ENCODE peak calls at places on chromosomes 1 and 21, in ten cellular contexts. K is K562, R is suprapubic skin, U is stomach, C is endothelial cell of umbilical vein, J is spleen, A is breast epithelium, B is transverse colon, X is HepG2, D is sigmoid colon. S is an unnamed sample.

GRCh38 chr1:204345425-204345824 is 14.3 kb downstream of the PLEKHA6 start:
- DNase-seq in J (peak), X (no peak), A (no peak), U (no peak), C (no peak), D (no peak), K (no peak), B (no peak), R (no peak), S (no peak)

GRCh38 chr1:24562625-24563024 is 6.7 kb downstream of the NCMAP start:
- DNase-seq in C (no peak), D (no peak), A (no peak), U (peak), X (no peak), B (peak), K (no peak), J (peak), R (no peak), S (no peak)

GRCh38 chr1:183416850-183417690 is 1.1 kb downstream of the NMNAT2 start:
- DNase-seq in J (peak), A (peak), D (peak), X (no peak), B (peak), K (peak), C (peak), R (no peak), U (peak), S (peak)

GRCh38 chr1:228369608-228370438 is 36.8 kb downstream of the TRIM11 start:
- DNase-seq in K (no peak), A (no peak), D (peak), B (no peak), R (no peak), C (no peak), X (no peak), U (no peak), J (peak), S (no peak)

GRCh38 chr1:1987142-1987510 is 16.5 kb downstream of the CFAP74 start:
- DNase-seq in C (no peak), J (no peak), A (no peak), D (no peak), X (no peak), K (no peak), U (no peak), B (no peak), R (no peak), S (no peak)

GRCh38 chr1:25031601-25031965 is 101.5 kb upstream of the RUNX3 start:
- DNase-seq in B (no peak), R (no peak), A (no peak), C (no peak), X (no peak), K (no peak), J (no peak), U (no peak), D (no peak), S (no peak)

GRCh38 chr1:236472850-236473788 is 50.7 kb upstream of the LGALS8 start:
- DNase-seq in A (no peak), X (no peak), B (no peak), R (no peak), D (no peak), J (no peak), C (no peak), U (no peak), K (no peak), S (no peak)

GRCh38 chr1:228964178-228964819 is 229.0 kb downstream of the RHOU start:
- DNase-seq in R (peak), U (peak), J (no peak), K (peak), X (peak), A (peak), B (peak), C (peak), D (peak), S (no peak)

GRCh38 chr1:153494976-153495535 is 34.6 kb upstream of the S100A7 start:
- DNase-seq in K (peak), R (peak), U (peak), B (peak), X (peak), D (peak), C (peak), J (peak), A (no peak), S (peak)

GRCh38 chr1:192270398-192270797 is 46.4 kb upstream of the RGS21 start:
- DNase-seq in X (no peak), B (no peak), C (peak), R (no peak), D (no peak), J (no peak), A (no peak), K (no peak), U (no peak), S (no peak)

GRCh38 chr1:6584126-6585080 is 4.6 kb downstream of the ZBTB48 start:
- DNase-seq in C (no peak), X (no peak), J (no peak), U (no peak), B (no peak), K (no peak), A (no peak), D (no peak), R (no peak), S (no peak)

GRCh38 chr1:192913683-192914082 is 104.8 kb downstream of the RGS2 start:
- DNase-seq in A (no peak), D (no peak), R (no peak), J (no peak), B (no peak), U (no peak), K (no peak), C (no peak), X (no peak), S (no peak)

GRCh38 chr21:39885119-39885848 is 18.0 kb downstream of the PCP4 start:
- DNase-seq in J (no peak), K (no peak), C (no peak), B (peak), R (no peak), A (no peak), D (peak), U (no peak), X (no peak), S (no peak)

GRCh38 chr1:204292733-204293132 is 67.0 kb downstream of the PLEKHA6 start:
- DNase-seq in R (no peak), K (no peak), B (no peak), U (no peak), A (no peak), J (no peak), X (no peak), C (no peak), D (no peak), S (no peak)

GRCh38 chr21:31517664-31518402 is 141.7 kb upstream of the SOD1 start:
- DNase-seq in J (no peak), A (no peak), D (no peak), B (no peak), X (no peak), U (no peak), C (no peak), R (no peak), K (no peak), S (no peak)

GRCh38 chr21:41398251-41398650 is 27.8 kb upstream of the MX1 start:
- DNase-seq in X (no peak), J (no peak), A (no peak), U (no peak), R (no peak), D (no peak), C (no peak), K (no peak), B (no peak), S (no peak)

GRCh38 chr1:125087247-125087646 is 3902.5 kb downstream of the SRGAP2C start:
- DNase-seq in K (no peak), A (no peak), X (no peak), R (peak), J (peak), B (no peak), C (no peak), U (no peak), D (peak), S (no peak)

GRCh38 chr1:206679738-206680211 is 4.9 kb upstream of the MAPKAPK2 start:
- DNase-seq in R (no peak), B (peak), D (peak), X (no peak), K (no peak), J (no peak), U (no peak), C (no peak), A (no peak), S (no peak)

GRCh38 chr1:224267922-224268321 is 62.0 kb downstream of the NVL start:
- DNase-seq in X (no peak), J (no peak), B (no peak), K (no peak), A (no peak), D (no peak), U (no peak), R (no peak), C (no peak), S (no peak)

GRCh38 chr1:53327183-53327941 is 508 bp downstream of the LRP8 start:
- DNase-seq in U (no peak), R (no peak), X (peak), B (peak), K (peak), A (no peak), J (peak), D (no peak), C (peak), S (no peak)

GRCh38 chr21:40466893-40467483 is 380.0 kb downstream of the DSCAM start:
- DNase-seq in C (no peak), J (no peak), D (no peak), X (no peak), K (no peak), B (no peak), U (no peak), R (no peak), A (no peak), S (peak)

GRCh38 chr21:17270234-17270633 is 242.6 kb upstream of the CXADR start:
- DNase-seq in C (peak), U (no peak), A (peak), B (no peak), K (no peak), D (peak), J (no peak), X (peak), R (no peak), S (peak)

GRCh38 chr1:39087109-39087834 is 61.1 kb downstream of the NDUFS5 start:
- DNase-seq in R (no peak), B (no peak), K (no peak), D (peak), C (no peak), J (no peak), X (no peak), U (no peak), A (no peak), S (no peak)

GRCh38 chr1:27192039-27192529 is 37.2 kb upstream of the SLC9A1 start:
- DNase-seq in X (peak), J (peak), B (peak), U (peak), K (peak), R (no peak), A (no peak), D (no peak), C (no peak), S (no peak)

GRCh38 chr1:181090653-181091126 is 2.2 kb downstream of the IER5 start:
- DNase-seq in X (no peak), U (no peak), R (no peak), D (no peak), A (no peak), J (no peak), K (peak), C (peak), B (peak), S (no peak)

GRCh38 chr1:103523346-103523745 is 2.2 kb upstream of the RNPC3 start:
- DNase-seq in A (no peak), U (no peak), C (no peak), J (no peak), B (no peak), K (no peak), R (no peak), D (no peak), X (no peak), S (no peak)

GRCh38 chr1:103529746-103530145 is 4.2 kb downstream of the RNPC3 start:
- DNase-seq in B (no peak), K (no peak), A (no peak), D (no peak), J (peak), C (no peak), U (no peak), R (no peak), X (no peak), S (no peak)

GRCh38 chr1:103525114-103525606 is 339 bp upstream of the RNPC3 start:
- DNase-seq in D (no peak), K (peak), J (peak), U (no peak), B (no peak), R (no peak), X (peak), A (no peak), C (peak), S (no peak)

GRCh38 chr1:103527331-103527730 is 1.8 kb downstream of the RNPC3 start:
- DNase-seq in K (no peak), R (no peak), X (no peak), C (no peak), B (no peak), U (no peak), A (no peak), J (no peak), D (no peak), S (no peak)

GRCh38 chr1:103525607-103526507 is at the start of gene RNPC3:
- DNase-seq in C (peak), B (peak), D (peak), J (peak), U (peak), A (peak), X (peak), K (peak), R (peak), S (peak)
- TF ChIP-seq POLR2A in C (peak), B (peak), D (no peak), J (no peak), U (no peak), A (no peak), X (peak), K (peak), R (no peak), S (no peak)

GRCh38 chr1:36160949-36161485 is 5.1 kb downstream of the MAP7D1 start:
- DNase-seq in B (peak), R (peak), A (peak), C (peak), D (peak), U (peak), X (no peak), K (peak), J (peak), S (no peak)
- TF ChIP-seq POLR2AphosphoS5 in B (peak), R (no peak), A (peak), C (peak), D (no peak), U (peak), X (no peak), K (no peak), J (peak), S (peak)

DNA sequence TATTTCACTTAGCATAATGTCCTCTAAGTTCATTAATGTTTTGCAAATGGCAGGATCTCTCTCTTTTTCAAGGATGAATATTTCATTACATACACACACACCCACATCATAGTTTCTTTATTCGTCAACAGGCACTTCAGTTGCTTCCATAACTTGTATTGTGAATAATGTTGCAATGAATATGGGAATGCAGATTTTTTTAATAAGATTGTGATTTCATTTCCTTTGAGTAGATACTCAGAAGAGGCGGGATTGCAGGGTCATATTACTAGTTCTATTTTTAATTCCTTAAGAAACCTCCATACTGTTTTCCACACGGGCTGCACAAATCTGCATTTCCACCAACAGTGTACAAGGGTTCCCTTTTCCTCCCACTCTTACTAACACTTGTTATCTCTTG is 134.0 kb downstream of the CLEC20A start:
- DNase-seq in A (no peak), U (no peak), B (no peak), X (no peak), R (no peak), J (no peak), C (no peak), D (no peak), K (no peak), S (no peak)
- TF ChIP-seq CTCF in A (no peak), U (no peak), B (no peak), X (no peak), R (no peak), J (no peak), C (no peak), D (no peak), K (no peak), S (no peak)

GRCh38 chr1:21263653-21264225 is 26.5 kb downstream of the ECE1 start:
- DNase-seq in A (no peak), B (no peak), U (no peak), C (no peak), K (no peak), J (no peak), D (no peak), X (no peak), R (no peak), S (no peak)

GRCh38 chr1:21262282-21263051 is 27.8 kb downstream of the ECE1 start:
- DNase-seq in C (peak), A (peak), B (peak), J (no peak), U (peak), D (peak), X (peak), K (peak), R (peak), S (peak)

GRCh38 chr1:21263052-21263429 is 27.2 kb downstream of the ECE1 start:
- DNase-seq in R (no peak), B (no peak), J (no peak), U (no peak), C (no peak), D (no peak), X (no peak), A (no peak), K (no peak), S (no peak)

GRCh38 chr1:21260405-21261129 is 29.7 kb downstream of the ECE1 start:
- DNase-seq in K (no peak), U (no peak), J (no peak), C (peak), X (no peak), D (no peak), A (no peak), R (no peak), B (no peak), S (no peak)

GRCh38 chr1:21261551-21262281 is 28.5 kb downstream of the ECE1 start:
- DNase-seq in X (no peak), A (peak), J (no peak), U (peak), D (peak), K (peak), B (peak), C (peak), R (peak), S (no peak)
- TF ChIP-seq POLR2A in X (no peak), A (no peak), J (no peak), U (no peak), D (no peak), K (peak), B (no peak), C (peak), R (no peak), S (no peak)

GRCh38 chr21:42452401-42453018 is 43.5 kb downstream of the RSPH1 start:
- DNase-seq in B (no peak), D (no peak), K (no peak), R (no peak), J (peak), C (no peak), U (no peak), X (no peak), A (no peak), S (no peak)

GRCh38 chr21:42451941-42452340 is 44.1 kb downstream of the RSPH1 start:
- DNase-seq in A (no peak), R (no peak), B (no peak), K (no peak), C (no peak), X (no peak), U (no peak), J (peak), D (no peak), S (no peak)

GRCh38 chr21:42454791-42455190 is 41.2 kb downstream of the RSPH1 start:
- DNase-seq in R (no peak), U (no peak), A (no peak), C (no peak), B (no peak), X (no peak), D (no peak), J (no peak), K (no peak), S (no peak)

GRCh38 chr21:42454221-42454570 is 41.8 kb downstream of the RSPH1 start:
- DNase-seq in J (no peak), X (no peak), C (no peak), U (no peak), D (no peak), R (no peak), B (no peak), K (no peak), A (no peak), S (no peak)

DNA sequence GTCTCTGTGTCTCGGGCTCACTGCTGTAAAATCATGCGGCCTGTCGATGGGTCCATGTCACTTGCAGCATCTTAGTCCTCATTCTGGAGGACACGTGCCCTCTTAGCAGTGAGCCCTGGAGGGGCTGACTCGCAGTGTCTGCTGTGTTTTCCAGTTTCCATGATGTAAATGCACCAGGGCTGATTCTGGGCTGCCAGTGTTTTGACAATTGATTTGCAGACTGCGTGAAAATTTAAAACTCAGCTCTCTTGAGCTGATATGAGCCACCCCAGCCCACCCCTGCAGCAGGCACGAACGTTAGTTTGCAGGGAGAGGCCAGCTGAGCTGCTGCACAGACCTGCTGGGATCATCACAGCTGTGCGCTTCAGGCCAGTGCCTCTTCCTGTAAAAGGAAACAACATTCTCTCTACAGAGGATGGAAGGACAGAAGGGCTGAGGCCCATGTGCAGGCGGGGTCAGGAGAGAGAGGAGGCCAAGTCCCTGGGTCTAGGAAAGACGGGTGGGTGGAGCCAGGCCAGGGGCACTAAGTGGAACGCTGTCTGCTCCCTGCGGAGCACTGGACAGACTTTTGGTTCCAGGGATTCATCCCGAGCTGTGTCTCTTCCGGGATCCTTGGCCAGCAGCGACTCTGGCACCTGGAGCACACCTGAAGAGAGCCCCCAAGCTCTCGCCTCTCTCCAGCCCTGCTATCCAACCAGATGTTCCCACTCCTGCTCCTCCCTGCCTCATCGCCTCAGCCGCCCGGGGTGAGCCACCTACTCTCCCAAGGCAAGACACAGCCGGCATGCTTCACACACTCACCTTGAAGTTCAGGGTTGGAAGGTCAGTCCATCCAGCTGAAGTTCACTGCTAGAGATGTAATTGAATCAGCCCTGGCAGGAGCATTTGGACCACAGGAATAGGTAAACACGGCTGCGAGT is 42.5 kb downstream of the RSPH1 start:
- DNase-seq in U (no peak), X (no peak), J (peak), B (no peak), R (no peak), C (no peak), A (no peak), D (no peak), K (no peak), S (no peak)
- TF ChIP-seq POLR2AphosphoS5 in U (no peak), X (no peak), J (peak), B (no peak), R (no peak), C (no peak), A (no peak), D (no peak), K (no peak), S (no peak)

GRCh38 chr1:14593279-14593678 is 5.2 kb upstream of the KAZN start:
- DNase-seq in B (no peak), U (no peak), K (no peak), D (no peak), R (no peak), X (no peak), C (no peak), A (no peak), J (no peak), S (no peak)
- TF ChIP-seq CTCF in B (no peak), U (no peak), K (no peak), D (no peak), R (no peak), X (no peak), C (no peak), A (no peak), J (no peak), S (no peak)

GRCh38 chr1:72015006-72015405 is 267.3 kb downstream of the NEGR1 start:
- DNase-seq in U (no peak), D (no peak), J (no peak), R (no peak), B (no peak), K (no peak), X (no peak), A (no peak), C (no peak), S (no peak)
- TF ChIP-seq POLR2A in U (no peak), D (no peak), J (no peak), R (no peak), B (no peak), K (no peak), X (no peak), A (no peak), C (no peak), S (no peak)